ENCODE peak calls at places on chromosomes 1 and 21, in six cellular contexts. One of them, this sample, is unnamed.
A peak's percentile ranks its signal among the peaks of the same experiment; 100 is the strongest.

GRCh38 chr1:40039245-40039756 is 1.2 kb upstream of the CAP1 start:
- DNase-seq in LoVo: no peak
- DNase-seq in activated CD4-positive, alpha-beta T cell treated with anti-CD3 and anti-CD28 coated beads for 36 hours: no peak
- DNase-seq in hepatic stellate cell: no peak
- DNase-seq in GM23338: no peak
- DNase-seq in stimulated activated CD4-positive, alpha-beta T cell treated with anti-CD3 and anti-CD28 coated beads, Interleukin-15, amount 100 ng/mL, for 1 hour: no peak
- DNase-seq in this sample: no peak

GRCh38 chr1:78831731-78832360 is 174.7 kb downstream of the ADGRL4 start:
- DNase-seq in hepatic stellate cell: peak; percentile 61
- DNase-seq in stimulated activated CD4-positive, alpha-beta T cell treated with anti-CD3 and anti-CD28 coated beads, Interleukin-15, amount 100 ng/mL, for 1 hour: no peak
- DNase-seq in activated CD4-positive, alpha-beta T cell treated with anti-CD3 and anti-CD28 coated beads for 36 hours: no peak
- DNase-seq in GM23338: no peak
- DNase-seq in LoVo: no peak
- DNase-seq in this sample: no peak

GRCh38 chr1:115373305-115373704 is 35.3 kb upstream of the NGF start:
- DNase-seq in stimulated activated CD4-positive, alpha-beta T cell treated with anti-CD3 and anti-CD28 coated beads, Interleukin-15, amount 100 ng/mL, for 1 hour: no peak
- DNase-seq in activated CD4-positive, alpha-beta T cell treated with anti-CD3 and anti-CD28 coated beads for 36 hours: no peak
- DNase-seq in GM23338: no peak
- DNase-seq in LoVo: no peak
- DNase-seq in hepatic stellate cell: peak; percentile 55
- DNase-seq in this sample: no peak

GRCh38 chr1:20702416-20702815 is 15.4 kb downstream of the KIF17 start:
- DNase-seq in hepatic stellate cell: peak; percentile 54
- DNase-seq in GM23338: no peak
- DNase-seq in LoVo: no peak
- DNase-seq in activated CD4-positive, alpha-beta T cell treated with anti-CD3 and anti-CD28 coated beads for 36 hours: no peak
- DNase-seq in stimulated activated CD4-positive, alpha-beta T cell treated with anti-CD3 and anti-CD28 coated beads, Interleukin-15, amount 100 ng/mL, for 1 hour: no peak
- DNase-seq in this sample: no peak

GRCh38 chr1:96060621-96061020 is 661.0 kb upstream of the PTBP2 start:
- DNase-seq in stimulated activated CD4-positive, alpha-beta T cell treated with anti-CD3 and anti-CD28 coated beads, Interleukin-15, amount 100 ng/mL, for 1 hour: no peak
- DNase-seq in GM23338: peak; percentile 26
- DNase-seq in activated CD4-positive, alpha-beta T cell treated with anti-CD3 and anti-CD28 coated beads for 36 hours: no peak
- DNase-seq in hepatic stellate cell: no peak
- DNase-seq in LoVo: no peak
- DNase-seq in this sample: no peak

GRCh38 chr1:39268112-39268581 is 63.7 kb downstream of the MACF1 start:
- DNase-seq in activated CD4-positive, alpha-beta T cell treated with anti-CD3 and anti-CD28 coated beads for 36 hours: peak; percentile 43
- DNase-seq in LoVo: no peak
- DNase-seq in GM23338: peak; percentile 47
- DNase-seq in hepatic stellate cell: peak; percentile 60
- DNase-seq in stimulated activated CD4-positive, alpha-beta T cell treated with anti-CD3 and anti-CD28 coated beads, Interleukin-15, amount 100 ng/mL, for 1 hour: no peak
- DNase-seq in this sample: no peak

GRCh38 chr1:100799954-100800612 is 80.5 kb downstream of the VCAM1 start:
- DNase-seq in GM23338: no peak
- DNase-seq in hepatic stellate cell: no peak
- DNase-seq in activated CD4-positive, alpha-beta T cell treated with anti-CD3 and anti-CD28 coated beads for 36 hours: no peak
- DNase-seq in LoVo: no peak
- DNase-seq in stimulated activated CD4-positive, alpha-beta T cell treated with anti-CD3 and anti-CD28 coated beads, Interleukin-15, amount 100 ng/mL, for 1 hour: no peak
- DNase-seq in this sample: no peak

GRCh38 chr1:61085191-61086086 is 3.1 kb downstream of the NFIA start:
- DNase-seq in stimulated activated CD4-positive, alpha-beta T cell treated with anti-CD3 and anti-CD28 coated beads, Interleukin-15, amount 100 ng/mL, for 1 hour: no peak
- DNase-seq in GM23338: no peak
- DNase-seq in LoVo: no peak
- DNase-seq in hepatic stellate cell: no peak
- DNase-seq in activated CD4-positive, alpha-beta T cell treated with anti-CD3 and anti-CD28 coated beads for 36 hours: no peak
- DNase-seq in this sample: no peak

GRCh38 chr1:202815120-202815519 is 4.4 kb downstream of the PCAT6 start:
- DNase-seq in stimulated activated CD4-positive, alpha-beta T cell treated with anti-CD3 and anti-CD28 coated beads, Interleukin-15, amount 100 ng/mL, for 1 hour: no peak
- DNase-seq in activated CD4-positive, alpha-beta T cell treated with anti-CD3 and anti-CD28 coated beads for 36 hours: no peak
- DNase-seq in LoVo: no peak
- DNase-seq in hepatic stellate cell: no peak
- DNase-seq in GM23338: no peak
- DNase-seq in this sample: no peak

GRCh38 chr1:93042134-93042821 is 36.8 kb upstream of the MTF2 start:
- DNase-seq in hepatic stellate cell: no peak
- DNase-seq in LoVo: peak; percentile 46
- DNase-seq in activated CD4-positive, alpha-beta T cell treated with anti-CD3 and anti-CD28 coated beads for 36 hours: peak; percentile 20
- DNase-seq in stimulated activated CD4-positive, alpha-beta T cell treated with anti-CD3 and anti-CD28 coated beads, Interleukin-15, amount 100 ng/mL, for 1 hour: no peak
- DNase-seq in GM23338: no peak
- DNase-seq in this sample: no peak

GRCh38 chr1:150364231-150365003 is 470 bp downstream of the RPRD2 start:
- DNase-seq in activated CD4-positive, alpha-beta T cell treated with anti-CD3 and anti-CD28 coated beads for 36 hours: peak; percentile 91
- DNase-seq in LoVo: peak; percentile 81
- DNase-seq in hepatic stellate cell: peak; percentile 67
- DNase-seq in GM23338: peak; percentile 80
- DNase-seq in stimulated activated CD4-positive, alpha-beta T cell treated with anti-CD3 and anti-CD28 coated beads, Interleukin-15, amount 100 ng/mL, for 1 hour: peak; percentile 61
- DNase-seq in this sample: peak; percentile 85

GRCh38 chr1:193019442-193020026 is 39.6 kb downstream of the UCHL5 start:
- DNase-seq in stimulated activated CD4-positive, alpha-beta T cell treated with anti-CD3 and anti-CD28 coated beads, Interleukin-15, amount 100 ng/mL, for 1 hour: no peak
- DNase-seq in GM23338: peak; percentile 65
- DNase-seq in activated CD4-positive, alpha-beta T cell treated with anti-CD3 and anti-CD28 coated beads for 36 hours: no peak
- DNase-seq in LoVo: peak; percentile 65
- DNase-seq in hepatic stellate cell: peak; percentile 3
- DNase-seq in this sample: no peak

GRCh38 chr1:92910081-92910480 is 51.2 kb downstream of the DIPK1A start:
- DNase-seq in LoVo: no peak
- DNase-seq in stimulated activated CD4-positive, alpha-beta T cell treated with anti-CD3 and anti-CD28 coated beads, Interleukin-15, amount 100 ng/mL, for 1 hour: no peak
- DNase-seq in GM23338: no peak
- DNase-seq in hepatic stellate cell: no peak
- DNase-seq in activated CD4-positive, alpha-beta T cell treated with anti-CD3 and anti-CD28 coated beads for 36 hours: no peak
- DNase-seq in this sample: no peak

GRCh38 chr1:32151319-32151787 is 28.1 kb upstream of the TXLNA start:
- DNase-seq in LoVo: no peak
- DNase-seq in stimulated activated CD4-positive, alpha-beta T cell treated with anti-CD3 and anti-CD28 coated beads, Interleukin-15, amount 100 ng/mL, for 1 hour: no peak
- DNase-seq in activated CD4-positive, alpha-beta T cell treated with anti-CD3 and anti-CD28 coated beads for 36 hours: no peak
- DNase-seq in hepatic stellate cell: peak; percentile 45
- DNase-seq in GM23338: no peak
- DNase-seq in this sample: no peak

GRCh38 chr1:108357802-108358201 is 92.3 kb upstream of the NBPF6 start:
- DNase-seq in stimulated activated CD4-positive, alpha-beta T cell treated with anti-CD3 and anti-CD28 coated beads, Interleukin-15, amount 100 ng/mL, for 1 hour: no peak
- DNase-seq in LoVo: peak; percentile 3
- DNase-seq in GM23338: no peak
- DNase-seq in hepatic stellate cell: no peak
- DNase-seq in activated CD4-positive, alpha-beta T cell treated with anti-CD3 and anti-CD28 coated beads for 36 hours: no peak
- DNase-seq in this sample: no peak

GRCh38 chr21:44428281-44428942 is 26.9 kb upstream of the LRRC3 start:
- DNase-seq in GM23338: peak; percentile 82
- DNase-seq in activated CD4-positive, alpha-beta T cell treated with anti-CD3 and anti-CD28 coated beads for 36 hours: peak; percentile 71
- DNase-seq in hepatic stellate cell: no peak
- DNase-seq in LoVo: no peak
- DNase-seq in stimulated activated CD4-positive, alpha-beta T cell treated with anti-CD3 and anti-CD28 coated beads, Interleukin-15, amount 100 ng/mL, for 1 hour: no peak
- DNase-seq in this sample: peak; percentile 49

GRCh38 chr1:94335950-94336349 is 82.2 kb upstream of the ABCD3 start:
- DNase-seq in LoVo: peak; percentile 89
- DNase-seq in hepatic stellate cell: peak; percentile 35
- DNase-seq in activated CD4-positive, alpha-beta T cell treated with anti-CD3 and anti-CD28 coated beads for 36 hours: peak; percentile 60
- DNase-seq in GM23338: peak; percentile 92
- DNase-seq in stimulated activated CD4-positive, alpha-beta T cell treated with anti-CD3 and anti-CD28 coated beads, Interleukin-15, amount 100 ng/mL, for 1 hour: no peak
- DNase-seq in this sample: no peak

GRCh38 chr1:208211901-208212843 is 32.0 kb downstream of the PLXNA2 start:
- DNase-seq in GM23338: no peak
- DNase-seq in stimulated activated CD4-positive, alpha-beta T cell treated with anti-CD3 and anti-CD28 coated beads, Interleukin-15, amount 100 ng/mL, for 1 hour: no peak
- DNase-seq in LoVo: no peak
- DNase-seq in activated CD4-positive, alpha-beta T cell treated with anti-CD3 and anti-CD28 coated beads for 36 hours: no peak
- DNase-seq in hepatic stellate cell: no peak
- DNase-seq in this sample: no peak

GRCh38 chr1:201511925-201512539 is 5.1 kb upstream of the CSRP1 start:
- DNase-seq in activated CD4-positive, alpha-beta T cell treated with anti-CD3 and anti-CD28 coated beads for 36 hours: no peak
- DNase-seq in GM23338: peak; percentile 70
- DNase-seq in LoVo: no peak
- DNase-seq in hepatic stellate cell: no peak
- DNase-seq in stimulated activated CD4-positive, alpha-beta T cell treated with anti-CD3 and anti-CD28 coated beads, Interleukin-15, amount 100 ng/mL, for 1 hour: no peak
- DNase-seq in this sample: no peak

GRCh38 chr1:30749691-30750583 is 7.6 kb downstream of the LAPTM5 start:
- DNase-seq in activated CD4-positive, alpha-beta T cell treated with anti-CD3 and anti-CD28 coated beads for 36 hours: peak; percentile 85
- DNase-seq in hepatic stellate cell: no peak
- DNase-seq in GM23338: no peak
- DNase-seq in stimulated activated CD4-positive, alpha-beta T cell treated with anti-CD3 and anti-CD28 coated beads, Interleukin-15, amount 100 ng/mL, for 1 hour: peak; percentile 40
- DNase-seq in LoVo: no peak
- DNase-seq in this sample: no peak

GRCh38 chr21:38267136-38267535 is 10.3 kb downstream of the KCNJ15 start:
- DNase-seq in GM23338: no peak
- DNase-seq in activated CD4-positive, alpha-beta T cell treated with anti-CD3 and anti-CD28 coated beads for 36 hours: no peak
- DNase-seq in hepatic stellate cell: peak; percentile 8
- DNase-seq in LoVo: no peak
- DNase-seq in stimulated activated CD4-positive, alpha-beta T cell treated with anti-CD3 and anti-CD28 coated beads, Interleukin-15, amount 100 ng/mL, for 1 hour: no peak
- DNase-seq in this sample: no peak

GRCh38 chr1:239107676-239108075 is 278.7 kb upstream of the CHRM3 start:
- DNase-seq in GM23338: no peak
- DNase-seq in stimulated activated CD4-positive, alpha-beta T cell treated with anti-CD3 and anti-CD28 coated beads, Interleukin-15, amount 100 ng/mL, for 1 hour: no peak
- DNase-seq in activated CD4-positive, alpha-beta T cell treated with anti-CD3 and anti-CD28 coated beads for 36 hours: no peak
- DNase-seq in LoVo: no peak
- DNase-seq in hepatic stellate cell: no peak
- DNase-seq in this sample: no peak

GRCh38 chr1:181324797-181325616 is 158.3 kb upstream of the CACNA1E start:
- DNase-seq in hepatic stellate cell: no peak
- DNase-seq in LoVo: peak; percentile 41
- DNase-seq in activated CD4-positive, alpha-beta T cell treated with anti-CD3 and anti-CD28 coated beads for 36 hours: peak; percentile 80
- DNase-seq in stimulated activated CD4-positive, alpha-beta T cell treated with anti-CD3 and anti-CD28 coated beads, Interleukin-15, amount 100 ng/mL, for 1 hour: no peak
- DNase-seq in GM23338: no peak
- DNase-seq in this sample: no peak

GRCh38 chr1:243686149-243686548 is 163.9 kb downstream of the AKT3 start:
- DNase-seq in stimulated activated CD4-positive, alpha-beta T cell treated with anti-CD3 and anti-CD28 coated beads, Interleukin-15, amount 100 ng/mL, for 1 hour: no peak
- DNase-seq in GM23338: no peak
- DNase-seq in activated CD4-positive, alpha-beta T cell treated with anti-CD3 and anti-CD28 coated beads for 36 hours: no peak
- DNase-seq in hepatic stellate cell: no peak
- DNase-seq in LoVo: no peak
- DNase-seq in this sample: no peak

GRCh38 chr1:47213230-47213676 is 18.8 kb downstream of the TAL1 start:
- DNase-seq in activated CD4-positive, alpha-beta T cell treated with anti-CD3 and anti-CD28 coated beads for 36 hours: no peak
- DNase-seq in hepatic stellate cell: no peak
- DNase-seq in LoVo: no peak
- DNase-seq in GM23338: no peak
- DNase-seq in stimulated activated CD4-positive, alpha-beta T cell treated with anti-CD3 and anti-CD28 coated beads, Interleukin-15, amount 100 ng/mL, for 1 hour: no peak
- DNase-seq in this sample: no peak

GRCh38 chr1:236959112-236959511 is 45.1 kb downstream of the MT1HL1 start:
- DNase-seq in hepatic stellate cell: no peak
- DNase-seq in GM23338: no peak
- DNase-seq in activated CD4-positive, alpha-beta T cell treated with anti-CD3 and anti-CD28 coated beads for 36 hours: no peak
- DNase-seq in stimulated activated CD4-positive, alpha-beta T cell treated with anti-CD3 and anti-CD28 coated beads, Interleukin-15, amount 100 ng/mL, for 1 hour: no peak
- DNase-seq in LoVo: no peak
- DNase-seq in this sample: no peak

GRCh38 chr1:21414002-21414401 is 25.9 kb upstream of the NBPF3 start:
- DNase-seq in activated CD4-positive, alpha-beta T cell treated with anti-CD3 and anti-CD28 coated beads for 36 hours: no peak
- DNase-seq in GM23338: no peak
- DNase-seq in stimulated activated CD4-positive, alpha-beta T cell treated with anti-CD3 and anti-CD28 coated beads, Interleukin-15, amount 100 ng/mL, for 1 hour: no peak
- DNase-seq in hepatic stellate cell: no peak
- DNase-seq in LoVo: no peak
- DNase-seq in this sample: no peak

GRCh38 chr1:63949965-63950364 is 176.1 kb downstream of the ROR1 start:
- DNase-seq in activated CD4-positive, alpha-beta T cell treated with anti-CD3 and anti-CD28 coated beads for 36 hours: no peak
- DNase-seq in stimulated activated CD4-positive, alpha-beta T cell treated with anti-CD3 and anti-CD28 coated beads, Interleukin-15, amount 100 ng/mL, for 1 hour: no peak
- DNase-seq in GM23338: no peak
- DNase-seq in hepatic stellate cell: no peak
- DNase-seq in LoVo: no peak
- DNase-seq in this sample: no peak

GRCh38 chr21:18772876-18773275 is 369.3 kb upstream of the TMPRSS15 start:
- DNase-seq in LoVo: no peak
- DNase-seq in stimulated activated CD4-positive, alpha-beta T cell treated with anti-CD3 and anti-CD28 coated beads, Interleukin-15, amount 100 ng/mL, for 1 hour: no peak
- DNase-seq in activated CD4-positive, alpha-beta T cell treated with anti-CD3 and anti-CD28 coated beads for 36 hours: no peak
- DNase-seq in hepatic stellate cell: no peak
- DNase-seq in GM23338: no peak
- DNase-seq in this sample: no peak

GRCh38 chr1:15272009-15272781 is 25.2 kb downstream of the FHAD1 start:
- DNase-seq in hepatic stellate cell: peak; percentile 83
- DNase-seq in LoVo: peak; percentile 79
- DNase-seq in stimulated activated CD4-positive, alpha-beta T cell treated with anti-CD3 and anti-CD28 coated beads, Interleukin-15, amount 100 ng/mL, for 1 hour: no peak
- DNase-seq in GM23338: peak; percentile 94
- DNase-seq in activated CD4-positive, alpha-beta T cell treated with anti-CD3 and anti-CD28 coated beads for 36 hours: peak; percentile 71
- DNase-seq in this sample: peak; percentile 64

GRCh38 chr1:2228684-2229031 is 539 bp downstream of the SKI start:
- DNase-seq in activated CD4-positive, alpha-beta T cell treated with anti-CD3 and anti-CD28 coated beads for 36 hours: peak; percentile 61
- DNase-seq in GM23338: peak; percentile 23
- DNase-seq in LoVo: no peak
- DNase-seq in stimulated activated CD4-positive, alpha-beta T cell treated with anti-CD3 and anti-CD28 coated beads, Interleukin-15, amount 100 ng/mL, for 1 hour: no peak
- DNase-seq in hepatic stellate cell: no peak
- DNase-seq in this sample: peak; percentile 70

GRCh38 chr1:89999208-89999607 is 4.3 kb downstream of the ZNF326 start:
- DNase-seq in hepatic stellate cell: no peak
- DNase-seq in activated CD4-positive, alpha-beta T cell treated with anti-CD3 and anti-CD28 coated beads for 36 hours: no peak
- DNase-seq in GM23338: no peak
- DNase-seq in stimulated activated CD4-positive, alpha-beta T cell treated with anti-CD3 and anti-CD28 coated beads, Interleukin-15, amount 100 ng/mL, for 1 hour: no peak
- DNase-seq in LoVo: no peak
- DNase-seq in this sample: no peak

GRCh38 chr1:8970870-8971337 is 25.2 kb downstream of the CA6 start:
- DNase-seq in activated CD4-positive, alpha-beta T cell treated with anti-CD3 and anti-CD28 coated beads for 36 hours: peak; percentile 74
- DNase-seq in stimulated activated CD4-positive, alpha-beta T cell treated with anti-CD3 and anti-CD28 coated beads, Interleukin-15, amount 100 ng/mL, for 1 hour: no peak
- DNase-seq in GM23338: no peak
- DNase-seq in hepatic stellate cell: no peak
- DNase-seq in LoVo: no peak
- DNase-seq in this sample: no peak

GRCh38 chr1:173122344-173122880 is 71.7 kb upstream of the TNFSF18 start:
- DNase-seq in LoVo: no peak
- DNase-seq in GM23338: no peak
- DNase-seq in activated CD4-positive, alpha-beta T cell treated with anti-CD3 and anti-CD28 coated beads for 36 hours: no peak
- DNase-seq in hepatic stellate cell: no peak
- DNase-seq in stimulated activated CD4-positive, alpha-beta T cell treated with anti-CD3 and anti-CD28 coated beads, Interleukin-15, amount 100 ng/mL, for 1 hour: no peak
- DNase-seq in this sample: no peak

GRCh38 chr1:236024655-236025054 is 40.2 kb downstream of the NID1 start:
- DNase-seq in GM23338: no peak
- DNase-seq in stimulated activated CD4-positive, alpha-beta T cell treated with anti-CD3 and anti-CD28 coated beads, Interleukin-15, amount 100 ng/mL, for 1 hour: no peak
- DNase-seq in activated CD4-positive, alpha-beta T cell treated with anti-CD3 and anti-CD28 coated beads for 36 hours: no peak
- DNase-seq in LoVo: no peak
- DNase-seq in hepatic stellate cell: no peak
- DNase-seq in this sample: no peak

GRCh38 chr1:38788937-38789336 is 70.6 kb downstream of the RRAGC start:
- DNase-seq in activated CD4-positive, alpha-beta T cell treated with anti-CD3 and anti-CD28 coated beads for 36 hours: no peak
- DNase-seq in stimulated activated CD4-positive, alpha-beta T cell treated with anti-CD3 and anti-CD28 coated beads, Interleukin-15, amount 100 ng/mL, for 1 hour: no peak
- DNase-seq in LoVo: no peak
- DNase-seq in hepatic stellate cell: no peak
- DNase-seq in GM23338: no peak
- DNase-seq in this sample: no peak

This sample was measured in type B pancreatic cell.